ENCODE peak calls at places on chromosomes 5 and 9, in six cellular contexts. One of them, this sample, is unnamed.

GRCh38 chr5:168327019-168327421 is 35.6 kb downstream of the WWC1 start:
- DNase-seq in lower leg skin: no peak
- DNase-seq in IMR-90: peak
- DNase-seq in transverse colon: no peak
- DNase-seq in Peyer's patch: no peak
- DNase-seq in heart left ventricle: no peak
- DNase-seq in this sample: no peak

GRCh38 chr5:1521671-1522600 is 1.8 kb downstream of the LPCAT1 start:
- DNase-seq in lower leg skin: no peak
- DNase-seq in IMR-90: peak
- DNase-seq in transverse colon: peak
- DNase-seq in Peyer's patch: peak
- DNase-seq in heart left ventricle: peak
- DNase-seq in this sample: no peak

GRCh38 chr9:10173561-10173960 is 439.2 kb downstream of the PTPRD start:
- DNase-seq in lower leg skin: no peak
- DNase-seq in IMR-90: no peak
- DNase-seq in transverse colon: no peak
- DNase-seq in Peyer's patch: no peak
- DNase-seq in heart left ventricle: no peak
- DNase-seq in this sample: no peak

GRCh38 chr9:77927265-77927664 is 104.3 kb downstream of the GNAQ start:
- DNase-seq in lower leg skin: no peak
- DNase-seq in IMR-90: peak
- DNase-seq in transverse colon: no peak
- DNase-seq in Peyer's patch: no peak
- DNase-seq in heart left ventricle: no peak
- DNase-seq in this sample: no peak

GRCh38 chr9:109914280-109915027 is 134.5 kb downstream of the PALM2AKAP2 start:
- DNase-seq in lower leg skin: no peak
- DNase-seq in IMR-90: peak
- DNase-seq in transverse colon: peak
- DNase-seq in Peyer's patch: no peak
- DNase-seq in heart left ventricle: no peak
- DNase-seq in this sample: no peak

GRCh38 chr9:124453586-124454191 is 3.4 kb downstream of the ADGRD2 start:
- DNase-seq in lower leg skin: no peak
- DNase-seq in IMR-90: no peak
- DNase-seq in transverse colon: peak
- DNase-seq in Peyer's patch: peak
- DNase-seq in heart left ventricle: no peak
- DNase-seq in this sample: peak

GRCh38 chr5:72634444-72634843 is 127.2 kb upstream of the ZNF366 start:
- DNase-seq in lower leg skin: no peak
- DNase-seq in IMR-90: peak
- DNase-seq in transverse colon: no peak
- DNase-seq in Peyer's patch: no peak
- DNase-seq in heart left ventricle: no peak
- DNase-seq in this sample: no peak

GRCh38 chr9:137648396-137648795 is 29.6 kb downstream of the EHMT1 start:
- DNase-seq in lower leg skin: no peak
- DNase-seq in IMR-90: no peak
- DNase-seq in transverse colon: no peak
- DNase-seq in Peyer's patch: no peak
- DNase-seq in heart left ventricle: no peak
- DNase-seq in this sample: no peak

GRCh38 chr9:88179080-88179521 is 40.8 kb upstream of the SPATA31C2 start:
- DNase-seq in lower leg skin: no peak
- DNase-seq in IMR-90: no peak
- DNase-seq in transverse colon: peak
- DNase-seq in Peyer's patch: peak
- DNase-seq in heart left ventricle: no peak
- DNase-seq in this sample: no peak

GRCh38 chr9:134029248-134030226 is 4.3 kb downstream of the BRD3OS start:
- DNase-seq in lower leg skin: no peak
- DNase-seq in IMR-90: no peak
- DNase-seq in transverse colon: no peak
- DNase-seq in Peyer's patch: no peak
- DNase-seq in heart left ventricle: no peak
- DNase-seq in this sample: no peak

GRCh38 chr9:93119953-93120845 is 13.9 kb downstream of the NINJ1 start:
- DNase-seq in lower leg skin: peak
- DNase-seq in IMR-90: peak
- DNase-seq in transverse colon: peak
- DNase-seq in Peyer's patch: peak
- DNase-seq in heart left ventricle: peak
- DNase-seq in this sample: peak

GRCh38 chr9:136020671-136021070 is 59.5 kb upstream of the UBAC1 start:
- DNase-seq in lower leg skin: no peak
- DNase-seq in IMR-90: no peak
- DNase-seq in transverse colon: no peak
- DNase-seq in Peyer's patch: no peak
- DNase-seq in heart left ventricle: no peak
- DNase-seq in this sample: no peak

GRCh38 chr5:128905225-128906110 is 59.8 kb upstream of the SLC27A6 start:
- DNase-seq in lower leg skin: peak
- DNase-seq in IMR-90: peak
- DNase-seq in transverse colon: peak
- DNase-seq in Peyer's patch: no peak
- DNase-seq in heart left ventricle: no peak
- DNase-seq in this sample: peak

GRCh38 chr5:114782869-114783268 is 386.8 kb downstream of the TRIM36 start:
- DNase-seq in lower leg skin: no peak
- DNase-seq in IMR-90: no peak
- DNase-seq in transverse colon: no peak
- DNase-seq in Peyer's patch: no peak
- DNase-seq in heart left ventricle: peak
- DNase-seq in this sample: no peak

GRCh38 chr5:180313677-180314076 is 21.8 kb upstream of the MAPK9 start:
- DNase-seq in lower leg skin: no peak
- DNase-seq in IMR-90: no peak
- DNase-seq in transverse colon: no peak
- DNase-seq in Peyer's patch: no peak
- DNase-seq in heart left ventricle: peak
- DNase-seq in this sample: no peak

GRCh38 chr5:135977375-135977928 is 22.7 kb upstream of the LECT2 start:
- DNase-seq in lower leg skin: peak
- DNase-seq in IMR-90: peak
- DNase-seq in transverse colon: peak
- DNase-seq in Peyer's patch: peak
- DNase-seq in heart left ventricle: peak
- DNase-seq in this sample: peak

GRCh38 chr9:120693609-120694008 is 20.7 kb downstream of the MEGF9 start:
- DNase-seq in lower leg skin: no peak
- DNase-seq in IMR-90: peak
- DNase-seq in transverse colon: no peak
- DNase-seq in Peyer's patch: no peak
- DNase-seq in heart left ventricle: no peak
- DNase-seq in this sample: no peak

GRCh38 chr5:146126068-146126467 is 20.7 kb upstream of the PLAC8L1 start:
- DNase-seq in lower leg skin: no peak
- DNase-seq in IMR-90: no peak
- DNase-seq in transverse colon: no peak
- DNase-seq in Peyer's patch: no peak
- DNase-seq in heart left ventricle: no peak
- DNase-seq in this sample: no peak

GRCh38 chr5:102591650-102592049 is 92.8 kb upstream of the SLCO6A1 start:
- DNase-seq in lower leg skin: no peak
- DNase-seq in IMR-90: no peak
- DNase-seq in transverse colon: no peak
- DNase-seq in Peyer's patch: no peak
- DNase-seq in heart left ventricle: no peak
- DNase-seq in this sample: no peak

GRCh38 chr9:136564379-136564988 is 18.6 kb upstream of the NOTCH1 start:
- DNase-seq in lower leg skin: peak
- DNase-seq in IMR-90: peak
- DNase-seq in transverse colon: no peak
- DNase-seq in Peyer's patch: no peak
- DNase-seq in heart left ventricle: peak
- DNase-seq in this sample: no peak

GRCh38 chr9:128094166-128094949 is 26.3 kb downstream of the SLC25A25 start:
- DNase-seq in lower leg skin: peak
- DNase-seq in IMR-90: peak
- DNase-seq in transverse colon: peak
- DNase-seq in Peyer's patch: peak
- DNase-seq in heart left ventricle: peak
- DNase-seq in this sample: peak
- TF ChIP-seq POLR2A in lower leg skin: no peak
- TF ChIP-seq POLR2A in IMR-90: peak
- TF ChIP-seq POLR2A in transverse colon: peak
- TF ChIP-seq POLR2A in Peyer's patch: no peak
- TF ChIP-seq POLR2A in heart left ventricle: peak
- TF ChIP-seq POLR2A in this sample: no peak

GRCh38 chr5:68287976-68288755 is 72.6 kb downstream of the PIK3R1 start:
- DNase-seq in lower leg skin: peak
- DNase-seq in IMR-90: peak
- DNase-seq in transverse colon: peak
- DNase-seq in Peyer's patch: peak
- DNase-seq in heart left ventricle: peak
- DNase-seq in this sample: no peak
- TF ChIP-seq POLR2A in lower leg skin: no peak
- TF ChIP-seq POLR2A in IMR-90: no peak
- TF ChIP-seq POLR2A in transverse colon: peak
- TF ChIP-seq POLR2A in Peyer's patch: peak
- TF ChIP-seq POLR2A in heart left ventricle: no peak
- TF ChIP-seq POLR2A in this sample: no peak

GRCh38 chr5:10442581-10442980 is 902 bp downstream of the ROPN1L start:
- DNase-seq in lower leg skin: no peak
- DNase-seq in IMR-90: no peak
- DNase-seq in transverse colon: no peak
- DNase-seq in Peyer's patch: no peak
- DNase-seq in heart left ventricle: no peak
- DNase-seq in this sample: no peak

GRCh38 chr5:10439692-10440091 is 2.0 kb upstream of the ROPN1L start:
- DNase-seq in lower leg skin: no peak
- DNase-seq in IMR-90: no peak
- DNase-seq in transverse colon: no peak
- DNase-seq in Peyer's patch: no peak
- DNase-seq in heart left ventricle: no peak
- DNase-seq in this sample: no peak

GRCh38 chr5:10440367-10440990 is 1.2 kb upstream of the ROPN1L start:
- DNase-seq in lower leg skin: no peak
- DNase-seq in IMR-90: no peak
- DNase-seq in transverse colon: no peak
- DNase-seq in Peyer's patch: no peak
- DNase-seq in heart left ventricle: no peak
- DNase-seq in this sample: no peak

GRCh38 chr5:10441992-10442435 is 335 bp downstream of the ROPN1L start:
- DNase-seq in lower leg skin: no peak
- DNase-seq in IMR-90: no peak
- DNase-seq in transverse colon: no peak
- DNase-seq in Peyer's patch: no peak
- DNase-seq in heart left ventricle: no peak
- DNase-seq in this sample: no peak

DNA sequence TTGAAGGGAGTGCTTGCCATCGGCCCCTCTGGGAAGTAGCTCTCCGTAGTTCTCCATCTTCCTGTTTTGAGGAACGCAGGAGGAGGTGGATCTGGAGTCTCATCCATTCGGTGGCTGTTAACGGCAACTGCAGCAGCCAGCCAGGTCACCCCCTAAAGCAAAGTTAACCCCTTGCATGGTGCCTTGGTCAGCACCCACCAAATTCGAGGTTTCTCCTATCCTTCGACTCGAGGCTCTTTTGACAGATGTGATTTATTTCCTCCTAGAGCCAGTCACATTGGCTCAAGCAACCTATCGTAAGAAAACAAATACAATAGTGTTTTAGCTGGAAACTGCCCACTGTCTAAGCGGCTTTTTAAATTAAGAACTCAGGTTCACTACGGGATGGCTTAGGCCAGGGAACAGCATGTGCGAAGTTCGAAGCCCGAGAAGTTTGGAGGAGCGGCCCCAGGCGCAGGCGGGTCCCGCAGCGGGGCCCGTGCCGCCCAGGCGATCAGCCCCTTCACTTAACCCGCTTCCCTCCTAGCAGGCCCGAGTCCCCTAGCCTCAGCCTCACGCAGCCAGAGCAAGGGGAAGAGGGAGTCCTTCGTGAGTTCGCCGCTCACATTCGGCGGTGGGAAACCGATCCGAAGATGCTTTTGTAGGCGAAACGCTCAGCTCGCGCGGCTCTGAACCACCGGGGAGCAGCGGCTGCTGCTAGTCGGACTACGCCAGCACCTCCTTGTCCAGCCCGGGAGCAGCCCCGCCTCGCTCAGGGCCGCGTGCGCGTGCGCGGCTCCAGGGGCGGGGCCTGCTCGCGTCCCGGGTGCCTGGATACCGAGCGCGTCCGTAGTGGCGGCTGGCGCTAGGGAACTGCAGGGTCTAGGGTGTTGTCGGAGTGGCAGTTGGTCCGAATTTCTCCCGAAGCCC is at the start of gene ROPN1L:
- DNase-seq in lower leg skin: peak
- DNase-seq in IMR-90: peak
- DNase-seq in transverse colon: peak
- DNase-seq in Peyer's patch: peak
- DNase-seq in heart left ventricle: peak
- DNase-seq in this sample: peak
- TF ChIP-seq POLR2A in lower leg skin: no peak
- TF ChIP-seq POLR2A in IMR-90: peak
- TF ChIP-seq POLR2A in transverse colon: peak
- TF ChIP-seq POLR2A in Peyer's patch: no peak
- TF ChIP-seq POLR2A in heart left ventricle: no peak
- TF ChIP-seq POLR2A in this sample: peak

GRCh38 chr5:75189353-75189752 is 47.3 kb downstream of the ANKRD31 start:
- DNase-seq in lower leg skin: no peak
- DNase-seq in IMR-90: no peak
- DNase-seq in transverse colon: no peak
- DNase-seq in Peyer's patch: no peak
- DNase-seq in heart left ventricle: no peak
- DNase-seq in this sample: no peak

GRCh38 chr5:75190227-75190626 is 46.5 kb downstream of the ANKRD31 start:
- DNase-seq in lower leg skin: no peak
- DNase-seq in IMR-90: no peak
- DNase-seq in transverse colon: no peak
- DNase-seq in Peyer's patch: no peak
- DNase-seq in heart left ventricle: no peak
- DNase-seq in this sample: no peak

DNA sequence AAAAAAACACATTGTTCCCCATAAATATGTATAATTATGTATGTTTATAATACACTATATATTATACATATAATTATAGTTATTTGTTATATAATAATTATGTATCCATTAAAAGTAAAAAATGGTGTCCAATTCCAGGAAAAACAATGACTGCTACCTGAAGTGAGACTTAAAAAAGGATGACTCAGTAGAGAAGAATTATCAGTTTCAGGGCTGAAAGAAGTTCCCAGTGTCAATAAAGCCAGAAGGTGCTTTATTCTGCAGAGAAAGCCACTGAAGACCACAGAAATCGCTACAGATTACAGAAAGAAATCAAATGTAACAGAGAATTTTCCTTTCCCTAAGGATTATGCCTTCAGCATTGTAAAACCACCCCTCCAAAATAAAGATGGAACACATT is 50.9 kb downstream of the ANKRD31 start:
- DNase-seq in lower leg skin: no peak
- DNase-seq in IMR-90: no peak
- DNase-seq in transverse colon: no peak
- DNase-seq in Peyer's patch: no peak
- DNase-seq in heart left ventricle: no peak
- DNase-seq in this sample: no peak
- TF ChIP-seq POLR2A in lower leg skin: no peak
- TF ChIP-seq POLR2A in IMR-90: no peak
- TF ChIP-seq POLR2A in transverse colon: no peak
- TF ChIP-seq POLR2A in Peyer's patch: no peak
- TF ChIP-seq POLR2A in heart left ventricle: no peak
- TF ChIP-seq POLR2A in this sample: no peak

This sample was measured in HCT116.